ENCODE peak calls at places on chromosomes 6 and 20, in seven cellular contexts. J is kidney epithelial cell, V is mucosa of descending colon, X is lower leg skin, I is psoas muscle, Q is astrocyte of the spinal cord, H is AG09309. R is an unnamed sample.

GRCh38 chr20:57941572-57942381 is 232.0 kb upstream of the PMEPA1 start:
- DNase-seq in I (no peak), H (no peak), V (peak; percentile 22), J (no peak), Q (no peak), X (no peak), R (no peak)

GRCh38 chr6:123803862-123804681 is at the start of gene NKAIN2:
- DNase-seq in H (no peak), V (peak; percentile 3), Q (no peak), J (no peak), X (no peak), I (peak; percentile 52), R (no peak)

GRCh38 chr6:69631552-69632346 is 165.1 kb downstream of the LMBRD1 start:
- DNase-seq in X (no peak), I (no peak), Q (peak; percentile 24), J (no peak), V (no peak), H (no peak), R (no peak)

GRCh38 chr6:85143686-85144085 is 306.2 kb upstream of the NT5E start:
- DNase-seq in V (no peak), J (no peak), Q (no peak), I (no peak), X (no peak), H (no peak), R (no peak)

GRCh38 chr6:156513504-156513903 is 263.7 kb upstream of the ARID1B start:
- DNase-seq in X (no peak), V (peak; percentile 2), Q (no peak), I (no peak), J (no peak), H (no peak), R (no peak)

GRCh38 chr20:7387638-7388193 is 552.5 kb downstream of the HAO1 start:
- DNase-seq in V (no peak), J (no peak), X (no peak), H (no peak), I (no peak), Q (no peak), R (no peak)

GRCh38 chr6:33745558-33745957 is 1.1 kb downstream of the IP6K3 start:
- DNase-seq in X (no peak), I (no peak), V (no peak), H (no peak), J (no peak), Q (peak; percentile 17), R (no peak)

GRCh38 chr20:32886652-32887051 is 27.9 kb downstream of the EFCAB8 start:
- DNase-seq in I (no peak), X (no peak), Q (no peak), V (no peak), H (no peak), J (no peak), R (no peak)

GRCh38 chr6:119195848-119196247 is 117.4 kb upstream of the FAM184A start:
- DNase-seq in J (no peak), X (no peak), V (no peak), Q (no peak), I (no peak), H (no peak), R (no peak)

GRCh38 chr20:53907968-53908751 is 162.2 kb downstream of the BCAS1 start:
- DNase-seq in X (no peak), J (no peak), V (no peak), H (no peak), Q (no peak), I (no peak), R (no peak)

GRCh38 chr6:43623880-43624785 is 4.9 kb downstream of the GTPBP2 start:
- DNase-seq in H (no peak), Q (no peak), I (no peak), X (no peak), J (no peak), V (no peak), R (no peak)

GRCh38 chr6:128520436-128521301 is at the start of gene PTPRK:
- DNase-seq in J (peak; percentile 72), Q (peak; percentile 96), X (peak; percentile 87), H (no peak), V (peak; percentile 94), I (peak; percentile 94), R (no peak)

GRCh38 chr20:45028424-45029136 is 62.3 kb downstream of the STK4 start:
- DNase-seq in X (no peak), J (no peak), Q (no peak), V (no peak), I (no peak), H (no peak), R (no peak)

GRCh38 chr6:9437836-9438235 is 977.0 kb downstream of the TFAP2A start:
- DNase-seq in Q (peak; percentile 26), V (no peak), H (no peak), J (no peak), I (no peak), X (no peak), R (no peak)

GRCh38 chr6:96299525-96299924 is 222.1 kb upstream of the UFL1 start:
- DNase-seq in Q (no peak), H (no peak), V (no peak), J (no peak), X (no peak), I (no peak), R (no peak)

GRCh38 chr20:32582659-32583580 is 2.2 kb downstream of the NOL4L start:
- DNase-seq in J (no peak), I (no peak), V (peak; percentile 17), Q (no peak), X (no peak), H (no peak), R (no peak)

GRCh38 chr6:161463061-161463460 is 189.2 kb upstream of the AGPAT4 start:
- DNase-seq in X (no peak), I (no peak), Q (no peak), V (no peak), H (no peak), J (no peak), R (no peak)

GRCh38 chr6:136471372-136471771 is 78.8 kb downstream of the MAP7 start:
- DNase-seq in I (no peak), Q (peak; percentile 6), H (no peak), J (no peak), X (no peak), V (no peak), R (no peak)

GRCh38 chr6:19210849-19211590 is 626.1 kb upstream of the ID4 start:
- DNase-seq in V (no peak), I (no peak), J (no peak), H (no peak), X (no peak), Q (no peak), R (no peak)

GRCh38 chr6:140434761-140435160 is 1060.3 kb upstream of the CITED2 start:
- DNase-seq in Q (no peak), X (no peak), H (peak; percentile 59), J (no peak), I (no peak), V (no peak), R (no peak)

GRCh38 chr6:13383280-13384163 is 55.2 kb upstream of the TBC1D7 start:
- DNase-seq in X (no peak), H (no peak), J (no peak), Q (no peak), V (peak; percentile 49), I (no peak), R (no peak)

GRCh38 chr20:51357543-51357942 is 185.0 kb downstream of the NFATC2 start:
- DNase-seq in V (no peak), I (no peak), J (no peak), H (no peak), X (no peak), Q (no peak), R (no peak)

GRCh38 chr6:53168516-53169257 is 20.0 kb upstream of the GCM1 start:
- DNase-seq in X (no peak), I (no peak), H (no peak), Q (peak; percentile 46), J (no peak), V (no peak), R (no peak)

GRCh38 chr6:15285682-15286294 is 39.9 kb downstream of the JARID2 start:
- DNase-seq in J (no peak), Q (no peak), V (no peak), X (no peak), H (no peak), I (no peak), R (no peak)

GRCh38 chr20:36434383-36434782 is 106.9 kb upstream of the MYL9 start:
- DNase-seq in Q (no peak), I (no peak), V (no peak), X (no peak), J (no peak), H (no peak), R (no peak)

GRCh38 chr6:133688705-133689492 is 200.0 kb upstream of the TCF21 start:
- DNase-seq in J (no peak), H (no peak), I (no peak), V (no peak), Q (no peak), X (no peak), R (no peak)

GRCh38 chr6:133693565-133693964 is 195.3 kb upstream of the TCF21 start:
- DNase-seq in J (no peak), V (no peak), H (no peak), Q (no peak), I (no peak), X (no peak), R (no peak)

GRCh38 chr6:133689863-133690262 is 199.1 kb upstream of the TCF21 start:
- DNase-seq in H (no peak), J (no peak), X (no peak), I (no peak), Q (no peak), V (no peak), R (no peak)
- H3K4me3 ChIP-seq in H (no peak overlapping the region), J (no peak overlapping the region), X (no peak overlapping the region), I (no peak overlapping the region), Q (no peak overlapping the region), V (no peak overlapping the region), R (no peak overlapping the region)

GRCh38 chr20:10313701-10314100 is 95.1 kb downstream of the SNAP25 start:
- DNase-seq in I (no peak), J (no peak), X (no peak), Q (peak; percentile 22), V (no peak), H (no peak), R (no peak)
- TF ChIP-seq CTCF in I (no peak), J (no peak), X (no peak), Q (no peak), V (no peak), H (no peak), R (no peak)

DNA sequence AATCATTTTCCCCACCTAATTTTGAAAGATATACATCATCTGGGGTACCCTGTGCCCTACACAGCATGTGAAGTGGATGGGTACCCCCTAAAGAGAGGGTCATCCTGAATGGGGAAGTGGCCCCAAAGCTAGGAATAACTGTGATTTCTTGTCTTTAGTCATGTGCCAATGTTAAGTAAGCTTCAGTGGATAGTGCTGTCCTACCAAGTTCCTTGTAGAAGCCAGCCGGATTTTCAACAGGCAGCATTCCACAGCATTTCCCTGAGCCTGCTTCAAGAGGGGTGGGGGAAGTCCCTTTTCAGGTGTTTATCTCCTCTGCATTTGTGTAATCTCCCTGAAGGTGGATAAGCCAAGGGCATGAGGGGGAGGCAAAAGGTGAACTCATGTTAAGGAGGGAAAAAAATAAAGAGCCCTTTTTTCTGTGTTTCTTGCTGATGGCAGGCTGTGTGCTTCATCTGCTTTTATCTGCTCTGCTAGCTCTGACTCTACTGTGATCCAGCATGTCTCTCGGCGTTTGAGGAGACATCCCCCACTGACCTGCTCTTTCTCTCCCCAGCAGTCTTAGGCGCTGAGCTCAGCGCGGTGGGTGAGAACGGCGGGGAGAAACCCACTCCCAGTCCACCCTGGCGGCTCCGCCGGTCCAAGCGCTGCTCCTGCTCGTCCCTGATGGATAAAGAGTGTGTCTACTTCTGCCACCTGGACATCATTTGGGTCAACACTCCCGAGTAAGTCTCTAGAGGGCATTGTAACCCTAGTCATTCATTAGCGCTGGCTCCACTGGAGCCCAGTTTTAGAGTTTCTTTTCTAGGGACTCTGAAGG is 1.8 kb downstream of the EDN1 start:
- DNase-seq in Q (peak; percentile 47), X (no peak), J (no peak), V (peak; percentile 60), H (no peak), I (no peak), R (no peak)
- H3K4me3 ChIP-seq in Q (peak overlapping the region; percentile 58), X (peak overlapping the region; percentile 16), J (peak overlapping the region; percentile 62), V (peak overlapping the region; percentile 4), H (peak overlapping the region; percentile 43), I (peak overlapping the region; percentile 62), R (peak overlapping the region; percentile 55)

GRCh38 chr6:108175592-108176279 is 9.9 kb downstream of the NR2E1 start:
- DNase-seq in X (no peak), J (no peak), Q (no peak), I (no peak), V (no peak), H (no peak), R (no peak)
- TF ChIP-seq CTCF in X (no peak), J (peak; percentile 8), Q (peak; percentile 15), I (peak; percentile 8), V (no peak), H (no peak), R (peak; percentile 7)